ENCODE peak calls at places on chromosomes 2 and 18, in nine cellular contexts. Q, E, X, S, Z, G, T, O and I are unnamed samples.

GRCh38 chr2:207516206-207516605 is 13.6 kb upstream of the CREB1 start:
- DNase-seq in Q (no peak), E (no peak), X (no peak), S (no peak), Z (no peak), G (no peak), T (no peak), O (no peak), I (no peak)

GRCh38 chr2:149540138-149540537 is 47.4 kb downstream of the MMADHC start:
- DNase-seq in Q (no peak), E (no peak), X (no peak), S (no peak), Z (no peak), G (no peak), T (no peak), O (no peak), I (no peak)

GRCh38 chr2:195671563-195671962 is 14.5 kb downstream of the SLC39A10 start:
- DNase-seq in Q (no peak), E (no peak), X (no peak), S (no peak), Z (no peak), G (no peak), T (no peak), O (peak; percentile 48), I (no peak)

GRCh38 chr2:55030766-55031165 is 19.5 kb downstream of the RTN4 start:
- DNase-seq in Q (no peak), E (no peak), X (no peak), S (no peak), Z (no peak), G (no peak), T (no peak), O (no peak), I (no peak)

GRCh38 chr2:201968476-201968875 is 65.2 kb upstream of the FZD7 start:
- DNase-seq in Q (no peak), E (no peak), X (no peak), S (no peak), Z (no peak), G (no peak), T (no peak), O (no peak), I (no peak)

GRCh38 chr18:79857082-79857661 is 59.4 kb downstream of the KCNG2 start:
- DNase-seq in Q (no peak), E (peak; percentile 15), X (no peak), S (peak; percentile 62), Z (peak; percentile 37), G (no peak), T (no peak), O (no peak), I (peak; percentile 54)

GRCh38 chr2:49241991-49242390 is 87.7 kb upstream of the FSHR start:
- DNase-seq in Q (no peak), E (peak; percentile 17), X (no peak), S (no peak), Z (no peak), G (no peak), T (no peak), O (no peak), I (no peak)

GRCh38 chr2:201158111-201158929 is 24.6 kb upstream of the CASP10 start:
- DNase-seq in Q (peak; percentile 81), E (peak; percentile 41), X (peak; percentile 46), S (peak; percentile 70), Z (no peak), G (peak; percentile 47), T (peak; percentile 77), O (peak; percentile 87), I (peak; percentile 76)

GRCh38 chr2:65370387-65371093 is 61.9 kb downstream of the SPRED2 start:
- DNase-seq in Q (no peak), E (no peak), X (no peak), S (peak; percentile 55), Z (no peak), G (no peak), T (peak; percentile 46), O (no peak), I (no peak)

GRCh38 chr18:48711651-48712486 is 173.0 kb downstream of the CTIF start:
- DNase-seq in Q (peak; percentile 21), E (no peak), X (peak; percentile 42), S (peak; percentile 76), Z (no peak), G (no peak), T (peak; percentile 18), O (peak; percentile 51), I (peak; percentile 74)

GRCh38 chr18:37266290-37266689 is 299.3 kb downstream of the CELF4 start:
- DNase-seq in Q (no peak), E (no peak), X (no peak), S (no peak), Z (no peak), G (no peak), T (no peak), O (peak; percentile 67), I (no peak)

GRCh38 chr2:240851078-240851861 is 17.4 kb upstream of the AGXT start:
- DNase-seq in Q (peak; percentile 86), E (peak; percentile 61), X (peak; percentile 91), S (peak; percentile 87), Z (peak; percentile 90), G (peak; percentile 73), T (peak; percentile 65), O (peak; percentile 90), I (peak; percentile 89)

GRCh38 chr2:147488472-147488871 is 356.4 kb upstream of the ACVR2A start:
- DNase-seq in Q (no peak), E (no peak), X (no peak), S (no peak), Z (no peak), G (no peak), T (no peak), O (peak; percentile 16), I (no peak)

GRCh38 chr2:198700330-198700729 is 757.4 kb downstream of the SATB2 start:
- DNase-seq in Q (no peak), E (no peak), X (no peak), S (peak; percentile 96), Z (no peak), G (no peak), T (no peak), O (no peak), I (no peak)

GRCh38 chr2:119261498-119262225 is 38.0 kb downstream of the STEAP3 start:
- DNase-seq in Q (no peak), E (no peak), X (no peak), S (no peak), Z (no peak), G (no peak), T (no peak), O (no peak), I (no peak)

GRCh38 chr2:65315042-65315441 is 87.4 kb downstream of the ACTR2 start:
- DNase-seq in Q (no peak), E (no peak), X (no peak), S (no peak), Z (no peak), G (no peak), T (no peak), O (no peak), I (no peak)

GRCh38 chr2:178287652-178288344 is 93.5 kb downstream of the OSBPL6 start:
- DNase-seq in Q (no peak), E (no peak), X (no peak), S (no peak), Z (no peak), G (no peak), T (no peak), O (no peak), I (no peak)

GRCh38 chr2:103196834-103197233 is 435.0 kb downstream of the TMEM182 start:
- DNase-seq in Q (no peak), E (no peak), X (no peak), S (no peak), Z (no peak), G (no peak), T (no peak), O (no peak), I (no peak)

GRCh38 chr2:44776924-44777480 is 164.5 kb upstream of the SIX3 start:
- DNase-seq in Q (no peak), E (no peak), X (no peak), S (peak; percentile 93), Z (no peak), G (no peak), T (no peak), O (no peak), I (no peak)

GRCh38 chr2:223753940-223754339 is 83.4 kb downstream of the AP1S3 start:
- DNase-seq in Q (no peak), E (no peak), X (no peak), S (no peak), Z (no peak), G (no peak), T (no peak), O (no peak), I (no peak)

GRCh38 chr2:229270551-229271410 is at the start of gene PID1:
- DNase-seq in Q (no peak), E (peak; percentile 65), X (peak; percentile 41), S (peak; percentile 62), Z (no peak), G (peak; percentile 69), T (no peak), O (peak; percentile 78), I (no peak)

GRCh38 chr2:181971032-181971431 is 14.6 kb upstream of the PPP1R1C start:
- DNase-seq in Q (no peak), E (no peak), X (no peak), S (no peak), Z (no peak), G (no peak), T (no peak), O (no peak), I (no peak)

GRCh38 chr2:213152065-213152794 is 818 bp upstream of the IKZF2 start:
- DNase-seq in Q (peak; percentile 26), E (peak; percentile 80), X (peak; percentile 75), S (peak; percentile 86), Z (peak; percentile 67), G (peak; percentile 29), T (no peak), O (peak; percentile 66), I (peak; percentile 77)